ENCODE peak calls at places on chromosomes 1 and 21, in five cellular contexts. One of them, this sample, is unnamed. For H3K79me1, the result is how much of the 10 kb centered on the place peaks cover.

GRCh38 chr1:183244466-183244865 is 58.4 kb downstream of the LAMC2 start:
- DNase-seq in H1: no peak
- DNase-seq in IMR-90: peak
- DNase-seq in trophoblast cell: peak
- DNase-seq in neuronal stem cell: no peak
- DNase-seq in this sample: peak

GRCh38 chr1:75908717-75909152 is 23.5 kb downstream of the ASB17 start:
- DNase-seq in H1: peak
- DNase-seq in IMR-90: peak
- DNase-seq in trophoblast cell: peak
- DNase-seq in neuronal stem cell: peak
- DNase-seq in this sample: peak

GRCh38 chr1:66613187-66613586 is 79.2 kb downstream of the SGIP1 start:
- DNase-seq in H1: no peak
- DNase-seq in IMR-90: peak
- DNase-seq in trophoblast cell: no peak
- DNase-seq in neuronal stem cell: no peak
- DNase-seq in this sample: peak

GRCh38 chr1:1250828-1251284 is 4.3 kb upstream of the C1QTNF12 start:
- DNase-seq in H1: no peak
- DNase-seq in IMR-90: no peak
- DNase-seq in trophoblast cell: no peak
- DNase-seq in neuronal stem cell: no peak
- DNase-seq in this sample: no peak

GRCh38 chr21:46093668-46094400 is 4.1 kb upstream of the COL6A2 start:
- DNase-seq in H1: peak
- DNase-seq in IMR-90: no peak
- DNase-seq in trophoblast cell: no peak
- DNase-seq in neuronal stem cell: no peak
- DNase-seq in this sample: no peak

GRCh38 chr1:156086256-156086662 is 4.0 kb upstream of the MEX3A start:
- DNase-seq in H1: no peak
- DNase-seq in IMR-90: peak
- DNase-seq in trophoblast cell: no peak
- DNase-seq in neuronal stem cell: no peak
- DNase-seq in this sample: peak

GRCh38 chr1:246680180-246680579 is 44.0 kb upstream of the SCCPDH start:
- DNase-seq in H1: no peak
- DNase-seq in IMR-90: peak
- DNase-seq in trophoblast cell: no peak
- DNase-seq in neuronal stem cell: no peak
- DNase-seq in this sample: peak

GRCh38 chr1:223419561-223419960 is 26.3 kb downstream of the CCDC185 start:
- DNase-seq in H1: no peak
- DNase-seq in IMR-90: no peak
- DNase-seq in trophoblast cell: no peak
- DNase-seq in neuronal stem cell: no peak
- DNase-seq in this sample: no peak

GRCh38 chr1:100100202-100100601 is 32.5 kb downstream of the SASS6 start:
- DNase-seq in H1: no peak
- DNase-seq in IMR-90: peak
- DNase-seq in trophoblast cell: no peak
- DNase-seq in neuronal stem cell: no peak
- DNase-seq in this sample: peak

GRCh38 chr1:185565314-185565713 is 168.9 kb upstream of the HMCN1 start:
- DNase-seq in H1: no peak
- DNase-seq in IMR-90: peak
- DNase-seq in trophoblast cell: peak
- DNase-seq in neuronal stem cell: no peak
- DNase-seq in this sample: peak

GRCh38 chr1:208068441-208068840 is 157.5 kb upstream of the CD34 start:
- DNase-seq in H1: no peak
- DNase-seq in IMR-90: no peak
- DNase-seq in trophoblast cell: no peak
- DNase-seq in neuronal stem cell: no peak
- DNase-seq in this sample: no peak

GRCh38 chr1:212162635-212163034 is 122.6 kb upstream of the PPP2R5A start:
- DNase-seq in H1: no peak
- DNase-seq in IMR-90: peak
- DNase-seq in trophoblast cell: no peak
- DNase-seq in neuronal stem cell: no peak
- DNase-seq in this sample: peak

GRCh38 chr1:225650198-225650597 is 2.7 kb downstream of the ENAH start:
- DNase-seq in H1: no peak
- DNase-seq in IMR-90: no peak
- DNase-seq in trophoblast cell: no peak
- DNase-seq in neuronal stem cell: no peak
- DNase-seq in this sample: no peak

GRCh38 chr1:225652726-225653462 is at the start of gene ENAH:
- DNase-seq in H1: peak
- DNase-seq in IMR-90: peak
- DNase-seq in trophoblast cell: peak
- DNase-seq in neuronal stem cell: peak
- DNase-seq in this sample: peak

GRCh38 chr1:225651376-225651871 is 1.5 kb downstream of the ENAH start:
- DNase-seq in H1: no peak
- DNase-seq in IMR-90: peak
- DNase-seq in trophoblast cell: no peak
- DNase-seq in neuronal stem cell: no peak
- DNase-seq in this sample: peak

GRCh38 chr1:225653463-225654276 is 747 bp upstream of the ENAH start:
- DNase-seq in H1: peak
- DNase-seq in IMR-90: peak
- DNase-seq in trophoblast cell: peak
- DNase-seq in neuronal stem cell: peak
- DNase-seq in this sample: peak

DNA sequence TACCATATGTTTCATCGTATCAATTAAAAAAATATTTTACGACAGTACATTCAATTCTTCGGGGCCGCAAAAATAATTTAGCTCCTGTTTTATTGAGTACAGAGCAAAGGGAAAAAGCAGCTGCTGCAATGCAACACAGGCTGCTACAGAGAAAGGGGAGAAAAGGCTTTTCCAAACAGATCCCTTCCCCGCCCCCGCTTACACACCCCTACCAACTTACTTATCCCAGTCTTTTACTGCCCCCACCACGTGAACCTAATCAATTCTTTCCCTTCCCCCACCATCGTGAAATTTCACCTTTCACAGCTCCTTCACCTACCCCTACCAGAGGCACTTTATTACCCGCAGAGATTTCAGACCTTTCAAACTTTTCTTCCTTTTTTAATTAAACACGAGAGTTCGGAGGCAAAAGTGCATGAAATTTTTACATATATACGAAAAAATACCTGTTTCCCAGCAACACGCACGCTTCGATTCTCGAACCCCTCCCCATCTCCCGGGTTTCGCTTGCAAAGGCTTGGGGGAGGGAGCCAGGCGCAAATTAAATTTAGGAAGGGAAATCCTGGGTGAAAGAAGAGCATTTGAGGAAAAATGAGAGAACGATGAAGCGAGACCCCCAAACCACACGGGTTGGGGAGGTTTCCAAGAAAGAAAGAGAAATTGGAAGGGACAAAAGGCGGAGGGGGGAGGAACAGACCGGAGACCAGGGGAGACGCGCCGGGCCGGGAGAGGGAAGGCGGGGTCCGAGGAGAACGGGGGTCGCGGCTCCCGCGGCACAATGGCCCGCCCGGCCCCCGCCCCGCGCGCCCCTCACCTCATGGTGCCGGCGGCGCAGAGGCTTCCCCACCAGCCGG is 824 bp downstream of the ENAH start:
- DNase-seq in H1: peak
- DNase-seq in IMR-90: no peak
- DNase-seq in trophoblast cell: no peak
- DNase-seq in neuronal stem cell: peak
- DNase-seq in this sample: peak
- H3K14ac ChIP-seq in H1: peak
- H3K14ac ChIP-seq in IMR-90: peak
- H3K14ac ChIP-seq in trophoblast cell: peak
- H3K14ac ChIP-seq in neuronal stem cell: no peak
- H3K14ac ChIP-seq in this sample: peak

DNA sequence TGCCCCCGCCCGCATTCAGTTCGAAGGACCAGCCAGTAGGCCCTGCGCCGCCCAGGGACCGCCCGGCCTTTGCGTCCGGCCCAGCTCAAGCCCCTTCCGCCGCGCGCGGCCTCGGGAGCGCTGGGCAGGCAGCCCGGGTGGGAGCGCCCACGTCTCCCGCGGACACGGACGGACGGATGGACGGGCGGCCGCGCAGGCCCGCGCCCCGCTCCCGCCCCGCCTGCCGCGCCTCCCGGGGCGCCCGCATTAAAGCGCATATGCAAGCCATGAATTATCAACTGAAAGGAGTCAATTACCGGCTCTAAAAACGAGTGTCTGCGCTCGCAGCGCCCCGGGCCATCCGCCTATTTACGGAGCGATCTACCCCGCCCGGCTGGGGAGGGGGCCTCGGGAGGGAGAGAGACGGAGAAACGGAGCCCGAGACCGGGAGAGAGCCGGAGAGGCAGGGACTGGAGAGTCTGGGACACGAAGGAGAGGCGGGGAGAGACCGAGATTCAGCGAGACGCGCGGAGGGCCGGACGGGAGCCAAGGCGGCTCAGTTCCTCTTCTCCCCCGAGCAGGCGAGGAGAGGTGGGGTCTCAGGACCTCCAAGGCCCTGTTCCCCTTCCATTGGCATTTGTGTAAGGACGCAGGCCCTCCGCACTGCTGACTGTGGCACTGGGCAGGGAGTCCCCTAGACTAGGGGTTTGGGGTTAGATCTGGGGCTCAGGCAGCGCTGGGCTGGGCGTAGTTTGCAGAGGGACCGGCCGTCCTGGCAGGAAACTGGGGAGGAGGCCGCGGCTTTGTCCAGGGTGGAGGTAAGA is 41.3 kb upstream of the DMBX1 start:
- DNase-seq in H1: peak
- DNase-seq in IMR-90: no peak
- DNase-seq in trophoblast cell: peak
- DNase-seq in neuronal stem cell: no peak
- DNase-seq in this sample: no peak
- H3K4me3 ChIP-seq in H1: peak
- H3K4me3 ChIP-seq in IMR-90: no peak
- H3K4me3 ChIP-seq in trophoblast cell: peak
- H3K4me3 ChIP-seq in neuronal stem cell: peak
- H3K4me3 ChIP-seq in this sample: peak

DNA sequence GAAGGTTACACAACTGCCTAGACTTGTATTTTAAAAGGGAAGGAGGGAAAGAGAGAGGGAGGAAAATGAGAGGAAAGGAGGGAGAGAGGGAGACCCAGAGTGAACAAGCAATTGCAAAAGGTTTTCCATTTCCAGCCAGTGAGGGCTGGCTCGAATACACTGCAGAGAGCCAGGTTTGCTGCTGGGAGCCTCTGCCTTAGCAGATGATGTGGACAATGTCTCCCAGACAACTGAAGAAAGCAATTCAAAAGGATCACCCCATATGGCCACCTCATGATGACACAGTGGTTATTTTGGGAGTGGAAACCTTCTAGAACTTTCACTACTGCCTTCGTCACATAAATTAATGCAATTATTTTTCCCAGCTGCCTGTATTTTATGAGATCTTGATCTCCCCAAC is 86.4 kb downstream of the BCAR3 start:
- DNase-seq in H1: no peak
- DNase-seq in IMR-90: peak
- DNase-seq in trophoblast cell: no peak
- DNase-seq in neuronal stem cell: no peak
- DNase-seq in this sample: peak
- H3K79me1 ChIP-seq in H1: under half
- H3K79me1 ChIP-seq in IMR-90: half or more
- H3K79me1 ChIP-seq in trophoblast cell: under half
- H3K79me1 ChIP-seq in neuronal stem cell: under half
- H3K79me1 ChIP-seq in this sample: under half

GRCh38 chr1:33256701-33257387 is 552 bp downstream of the ZNF362 start:
- DNase-seq in H1: no peak
- DNase-seq in IMR-90: peak
- DNase-seq in trophoblast cell: peak
- DNase-seq in neuronal stem cell: no peak
- DNase-seq in this sample: peak
- H3K14ac ChIP-seq in H1: no peak
- H3K14ac ChIP-seq in IMR-90: peak
- H3K14ac ChIP-seq in trophoblast cell: peak
- H3K14ac ChIP-seq in neuronal stem cell: no peak
- H3K14ac ChIP-seq in this sample: no peak

DNA sequence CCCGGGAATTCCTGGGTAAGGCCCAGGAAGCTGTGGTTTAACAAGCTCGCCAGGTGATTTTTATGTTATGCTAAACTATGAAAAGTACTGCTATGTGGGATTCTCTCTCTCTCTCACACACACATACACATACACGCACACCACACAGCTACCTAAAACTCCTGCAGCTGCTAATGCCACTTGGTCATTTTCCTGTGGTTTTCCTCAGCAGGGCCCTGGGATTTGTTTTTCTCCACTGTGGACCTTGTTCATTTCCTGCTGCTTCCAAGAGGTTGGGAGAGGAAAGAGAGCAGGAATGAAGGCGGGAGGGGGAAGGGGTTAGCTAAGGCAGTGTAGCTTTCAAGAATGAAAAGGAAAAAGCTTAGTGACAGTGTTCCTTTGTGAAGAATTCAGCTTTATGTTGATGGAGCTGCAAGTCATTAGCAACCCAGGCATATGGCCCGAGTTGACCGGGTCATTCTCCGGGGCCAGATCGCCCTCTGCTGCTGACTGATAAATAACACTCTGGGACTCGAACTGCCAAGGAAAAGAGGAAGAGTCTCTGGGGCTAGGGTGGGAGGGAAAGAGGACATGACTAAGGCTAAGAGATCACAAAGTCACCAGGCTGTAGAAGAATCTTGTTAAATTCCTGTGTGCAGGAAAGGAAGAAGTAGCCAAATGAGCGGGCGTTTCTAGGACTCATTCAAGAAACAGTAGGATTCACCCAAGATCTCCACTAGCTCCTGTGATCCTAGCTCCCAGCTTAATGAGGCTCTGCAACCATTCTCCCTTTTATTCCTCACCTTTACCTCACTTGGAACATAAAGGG is 30.5 kb upstream of the LRIG2 start:
- DNase-seq in H1: peak
- DNase-seq in IMR-90: peak
- DNase-seq in trophoblast cell: peak
- DNase-seq in neuronal stem cell: peak
- DNase-seq in this sample: peak
- H3K4me3 ChIP-seq in H1: peak
- H3K4me3 ChIP-seq in IMR-90: no peak
- H3K4me3 ChIP-seq in trophoblast cell: no peak
- H3K4me3 ChIP-seq in neuronal stem cell: no peak
- H3K4me3 ChIP-seq in this sample: no peak

GRCh38 chr1:53293123-53293522 is 34.7 kb downstream of the LRP8 start:
- DNase-seq in H1: no peak
- DNase-seq in IMR-90: no peak
- DNase-seq in trophoblast cell: no peak
- DNase-seq in neuronal stem cell: no peak
- DNase-seq in this sample: no peak
- H3K79me1 ChIP-seq in H1: under half
- H3K79me1 ChIP-seq in IMR-90: under half
- H3K79me1 ChIP-seq in trophoblast cell: under half
- H3K79me1 ChIP-seq in neuronal stem cell: under half
- H3K79me1 ChIP-seq in this sample: under half